ENCODE peak calls at places on chromosomes 5 and 9, in four cellular contexts. E is CD4-positive, CD25-positive, alpha-beta regulatory T cell; I is fibroblast of the aortic adventitia; H is HCEC 1CT. J is an unnamed sample.

GRCh38 chr9:85942913-85943729 is 2.2 kb downstream of the NAA35 start:
- DNase-seq in E (no peak), I (no peak), H (no peak), J (peak)

GRCh38 chr5:170591055-170591454 is 87.2 kb downstream of the KCNIP1 start:
- DNase-seq in E (no peak), I (no peak), H (no peak), J (peak)

GRCh38 chr5:149893403-149893931 is 51.1 kb downstream of the PDE6A start:
- DNase-seq in E (no peak), I (peak), H (no peak), J (peak)

GRCh38 chr5:78984020-78984610 is 995 bp downstream of the ARSB start:
- DNase-seq in E (no peak), I (no peak), H (no peak), J (peak)

GRCh38 chr9:89637787-89638186 is 33.0 kb downstream of the GADD45G start:
- DNase-seq in E (no peak), I (no peak), H (no peak), J (no peak)

GRCh38 chr5:9337908-9338307 is 208.0 kb downstream of the SEMA5A start:
- DNase-seq in E (no peak), I (peak), H (peak), J (peak)

GRCh38 chr5:178121450-178122276 is 8.3 kb downstream of the N4BP3 start:
- DNase-seq in E (no peak), I (peak), H (no peak), J (peak)

GRCh38 chr5:160262151-160262550 is 32.8 kb downstream of the FABP6 start:
- DNase-seq in E (no peak), I (no peak), H (no peak), J (no peak)

GRCh38 chr5:142070000-142070399 is 38.6 kb upstream of the NDFIP1 start:
- DNase-seq in E (no peak), I (no peak), H (no peak), J (no peak)

GRCh38 chr9:101398930-101399640 is 434 bp downstream of the ZNF189 start:
- DNase-seq in E (no peak), I (peak), H (peak), J (no peak)

GRCh38 chr5:181189962-181190710 is 14.9 kb downstream of the TRIM7 start:
- DNase-seq in E (peak), I (no peak), H (no peak), J (no peak)

GRCh38 chr5:76292923-76293322 is 110.2 kb upstream of the IQGAP2 start:
- DNase-seq in E (no peak), I (no peak), H (no peak), J (no peak)

GRCh38 chr5:14364576-14365472 is 216.8 kb upstream of the OTULINL start:
- DNase-seq in E (no peak), I (no peak), H (no peak), J (no peak)

GRCh38 chr5:93576015-93576414 is 5.0 kb downstream of the NR2F1-AS1 start:
- DNase-seq in E (no peak), I (no peak), H (no peak), J (no peak)

GRCh38 chr5:32461441-32462120 is 17.0 kb upstream of the ZFR start:
- DNase-seq in E (no peak), I (peak), H (no peak), J (no peak)

GRCh38 chr5:61217251-61217650 is 55.0 kb upstream of the SMIM15 start:
- DNase-seq in E (no peak), I (no peak), H (no peak), J (no peak)

GRCh38 chr5:169667896-169668674 is 31.0 kb downstream of the DOCK2 start:
- DNase-seq in E (no peak), I (peak), H (peak), J (no peak)

GRCh38 chr9:76394896-76395244 is 644 bp upstream of the RFK start:
- DNase-seq in E (peak), I (peak), H (no peak), J (peak)

GRCh38 chr9:13804532-13804931 is 509.4 kb downstream of the NFIB start:
- DNase-seq in E (no peak), I (no peak), H (no peak), J (peak)

GRCh38 chr5:97383996-97384395 is 200.9 kb upstream of the RIOK2 start:
- DNase-seq in E (no peak), I (peak), H (peak), J (peak)

GRCh38 chr9:122446819-122447484 is 30.8 kb downstream of the OR1J1 start:
- DNase-seq in E (no peak), I (peak), H (no peak), J (no peak)

GRCh38 chr5:139246394-139246793 is 47.1 kb upstream of the MATR3 start:
- DNase-seq in E (no peak), I (peak), H (peak), J (peak)

GRCh38 chr5:73591698-73592501 is 26.4 kb downstream of the UTP15 start:
- DNase-seq in E (no peak), I (peak), H (peak), J (peak)

GRCh38 chr5:80837679-80838078 is 122.5 kb upstream of the RASGRF2 start:
- DNase-seq in E (no peak), I (no peak), H (no peak), J (no peak)

GRCh38 chr5:122259995-122260394 is 52.0 kb upstream of the SNCAIP start:
- DNase-seq in E (no peak), I (peak), H (peak), J (peak)

GRCh38 chr9:114853071-114853865 is 47.4 kb upstream of the TNFSF15 start:
- DNase-seq in E (no peak), I (no peak), H (no peak), J (no peak)

GRCh38 chr5:119255571-119256356 is 100.1 kb upstream of the TNFAIP8 start:
- DNase-seq in E (no peak), I (no peak), H (peak), J (peak)